ENCODE peak calls at places on chromosomes 5 and 9, in eight cellular contexts. K is AG09309, Y is pancreas, Z is dorsolateral prefrontal cortex, S is psoas muscle, V is BJ, P is neural progenitor cell, F is left ventricle myocardium inferior. B is an unnamed sample.

GRCh38 chr9:86077286-86077685 is 22.1 kb downstream of the GOLM1 start:
- DNase-seq in V (no peak), K (no peak), P (no peak), Y (no peak), F (no peak), S (no peak), Z (no peak), B (no peak)

GRCh38 chr5:10854526-10855277 is 93.7 kb upstream of the DAP start:
- DNase-seq in S (peak; percentile 79), K (no peak), F (no peak), Z (no peak), P (no peak), V (no peak), Y (no peak), B (no peak)

GRCh38 chr9:136022731-136023400 is 61.7 kb upstream of the UBAC1 start:
- DNase-seq in F (peak; percentile 12), V (no peak), P (no peak), Z (no peak), Y (no peak), S (peak; percentile 52), K (no peak), B (no peak)

GRCh38 chr9:92738661-92739081 is 26.0 kb downstream of the BICD2 start:
- DNase-seq in S (no peak), Z (peak; percentile 61), P (no peak), F (no peak), K (no peak), Y (no peak), V (no peak), B (no peak)

GRCh38 chr9:126357074-126357473 is 30.4 kb downstream of the MVB12B start:
- DNase-seq in Z (no peak), Y (no peak), P (no peak), V (no peak), S (no peak), K (no peak), F (no peak), B (no peak)

GRCh38 chr9:7387844-7388243 is 411.7 kb downstream of the DMAC1 start:
- DNase-seq in F (peak; percentile 20), Y (no peak), P (no peak), K (no peak), Z (no peak), S (no peak), V (no peak), B (no peak)

GRCh38 chr5:100706796-100707195 is 171.6 kb downstream of the FAM174A start:
- DNase-seq in F (no peak), K (no peak), P (no peak), V (no peak), S (no peak), Y (no peak), Z (no peak), B (no peak)

GRCh38 chr5:122454522-122454921 is 142.5 kb downstream of the SNCAIP start:
- DNase-seq in Y (no peak), S (no peak), Z (no peak), F (no peak), K (no peak), P (no peak), V (no peak), B (no peak)

GRCh38 chr9:811101-811531 is 30.4 kb upstream of the DMRT1 start:
- DNase-seq in P (no peak), F (peak; percentile 49), V (no peak), K (no peak), Y (no peak), S (no peak), Z (no peak), B (no peak)

GRCh38 chr5:100890514-100891008 is 12.5 kb downstream of the ST8SIA4 start:
- DNase-seq in V (no peak), Y (no peak), P (no peak), Z (no peak), K (no peak), S (no peak), F (no peak), B (no peak)

GRCh38 chr5:146667633-146668032 is 151.6 kb upstream of the GPR151 start:
- DNase-seq in P (no peak), Y (no peak), Z (no peak), F (no peak), V (peak; percentile 41), K (peak; percentile 39), S (no peak), B (no peak)

GRCh38 chr9:38032266-38032830 is 36.7 kb downstream of the SHB start:
- DNase-seq in V (no peak), S (no peak), K (no peak), P (no peak), F (no peak), Y (peak; percentile 80), Z (no peak), B (no peak)

DNA sequence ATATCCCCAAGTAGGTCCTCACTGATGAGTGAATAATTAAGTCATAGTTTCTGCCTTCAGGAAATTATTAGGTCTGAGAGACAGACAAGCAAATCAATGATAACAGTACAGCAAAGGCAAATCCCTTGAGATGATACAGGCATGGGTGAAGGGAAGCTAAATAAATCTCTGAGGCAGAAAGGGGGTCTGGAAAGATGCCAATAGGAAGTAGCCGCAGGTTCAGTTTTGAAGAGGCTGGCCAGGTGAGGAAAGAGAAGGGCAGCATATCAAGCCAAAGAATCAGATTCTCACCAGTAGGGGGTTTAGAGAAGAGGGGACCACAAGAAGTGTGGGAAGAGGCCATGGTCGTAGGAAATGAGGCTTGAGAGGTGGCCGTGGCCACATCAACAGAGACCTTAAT is 85.8 kb downstream of the KIAA1958 start:
- DNase-seq in K (no peak), V (no peak), Z (no peak), P (no peak), S (no peak), F (no peak), Y (no peak), B (no peak)
- TF ChIP-seq CTCF in K (no peak), V (no peak), Z (no peak), P (no peak), S (no peak), F (no peak), Y (no peak), B (no peak)

GRCh38 chr5:138339086-138339456 is 1.0 kb downstream of the FAM53C start:
- DNase-seq in Y (no peak), Z (no peak), S (no peak), P (peak; percentile 62), K (no peak), V (no peak), F (no peak), B (no peak)

GRCh38 chr5:138337685-138338410 is at the start of gene FAM53C:
- DNase-seq in V (peak; percentile 59), S (peak; percentile 97), K (peak; percentile 62), Y (peak; percentile 94), F (peak; percentile 91), Z (peak; percentile 89), P (peak; percentile 97), B (peak; percentile 69)

GRCh38 chr5:138338411-138339085 is 482 bp downstream of the FAM53C start:
- DNase-seq in F (no peak), Z (no peak), S (no peak), P (no peak), K (no peak), Y (no peak), V (no peak), B (no peak)

GRCh38 chr5:138334867-138335447 is 3.1 kb upstream of the FAM53C start:
- DNase-seq in K (no peak), P (no peak), Z (no peak), F (no peak), V (no peak), Y (no peak), S (no peak), B (no peak)

DNA sequence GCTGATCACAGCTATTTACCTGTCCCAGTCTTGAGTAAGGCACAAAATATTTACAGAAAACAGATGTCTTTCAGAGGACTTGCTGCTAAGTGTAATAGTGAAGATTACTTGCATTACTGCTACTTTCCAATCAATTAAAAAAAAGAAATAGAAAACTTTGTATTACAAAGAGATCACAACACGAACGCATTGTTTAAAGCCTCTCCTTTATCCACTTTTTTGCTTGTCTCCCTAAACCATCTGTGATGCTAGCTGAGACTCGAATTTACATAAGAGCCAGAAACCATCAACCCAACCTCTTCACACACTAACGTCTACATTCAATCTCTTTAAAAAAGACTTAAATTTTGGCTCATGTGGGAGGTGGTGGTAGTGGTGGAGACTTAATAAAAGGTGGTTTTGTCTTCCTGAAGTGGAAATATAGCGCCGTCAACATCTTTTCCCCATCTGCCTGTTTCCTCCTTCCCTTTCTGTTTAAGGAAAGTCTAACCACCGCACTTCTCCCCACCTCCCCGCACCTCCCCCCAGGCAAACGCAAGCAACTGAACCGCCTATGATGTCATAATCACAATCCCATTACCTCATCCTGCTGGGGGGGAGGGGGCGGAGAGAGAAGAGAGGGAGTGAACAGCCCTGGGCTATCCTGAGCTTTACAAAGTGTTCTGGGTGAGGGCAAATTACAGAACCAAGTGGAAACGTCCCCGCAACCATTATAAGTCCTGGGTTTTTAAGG is 948 bp upstream of the FAM53C start:
- DNase-seq in Z (peak; percentile 79), V (no peak), Y (peak; percentile 79), K (no peak), S (no peak), P (no peak), F (peak; percentile 80), B (no peak)
- H3K4me3 ChIP-seq in Z (peak overlapping the region; percentile 91), V (peak overlapping the region; percentile 77), Y (peak overlapping the region; percentile 87), K (peak overlapping the region; percentile 97), S (peak overlapping the region; percentile 73), P (peak overlapping the region; percentile 84), F (peak overlapping the region; percentile 93), B (peak overlapping the region; percentile 82)

DNA sequence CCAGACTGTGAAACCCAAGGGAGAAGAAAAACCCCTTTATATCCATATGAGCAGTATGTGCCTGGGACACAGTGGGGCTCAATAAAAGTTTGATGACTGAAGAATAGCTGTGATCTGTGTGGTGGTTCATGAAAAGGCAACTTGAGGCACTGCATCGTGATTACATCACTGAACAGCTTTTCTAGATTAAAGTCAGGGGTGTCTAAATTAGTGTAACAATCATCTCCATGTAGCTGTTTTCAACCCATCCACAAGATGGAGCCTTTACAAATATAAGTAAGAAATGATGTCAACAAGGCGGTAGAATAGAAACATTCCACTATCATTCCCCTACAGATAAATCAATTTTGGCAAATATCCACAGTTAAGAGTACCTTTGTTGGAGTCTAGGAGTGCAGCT is 55.5 kb downstream of the PRRC1 start:
- DNase-seq in F (no peak), V (no peak), Z (no peak), P (no peak), Y (no peak), S (no peak), K (no peak), B (no peak)
- TF ChIP-seq CTCF in F (peak; percentile 40), V (peak; percentile 24), Z (no peak), P (peak; percentile 38), Y (no peak), S (no peak), K (peak; percentile 34), B (peak; percentile 19)

GRCh38 chr9:33473643-33474352 is at the start of gene NOL6:
- DNase-seq in Z (peak; percentile 98), V (peak; percentile 96), K (peak; percentile 96), S (peak; percentile 98), F (peak; percentile 97), P (peak; percentile 99), Y (peak; percentile 99), B (peak; percentile 96)

GRCh38 chr9:33473216-33473615 is 508 bp downstream of the NOL6 start:
- DNase-seq in Y (no peak), V (no peak), F (no peak), K (no peak), P (no peak), S (no peak), Z (no peak), B (no peak)

GRCh38 chr9:33471361-33471760 is 2.4 kb downstream of the NOL6 start:
- DNase-seq in Z (no peak), S (no peak), V (no peak), P (no peak), F (no peak), K (no peak), Y (no peak), B (no peak)

GRCh38 chr9:33469891-33470290 is 3.8 kb downstream of the NOL6 start:
- DNase-seq in K (no peak), Z (no peak), S (no peak), Y (peak; percentile 2), V (no peak), F (no peak), P (no peak), B (no peak)

GRCh38 chr9:33472171-33472920 is 1.4 kb downstream of the NOL6 start:
- DNase-seq in F (no peak), Y (no peak), Z (no peak), P (no peak), V (no peak), S (no peak), K (no peak), B (no peak)
- H3K4me3 ChIP-seq in F (peak overlapping the region; percentile 84), Y (peak overlapping the region; percentile 88), Z (peak overlapping the region; percentile 97), P (peak overlapping the region; percentile 82), V (peak overlapping the region; percentile 86), S (peak overlapping the region; percentile 97), K (peak overlapping the region; percentile 88), B (peak overlapping the region; percentile 88)